ENCODE peak calls at places on chromosomes 4 and X, in four cellular contexts. V is A549, N is K562, B is HepG2. D is an unnamed sample.

GRCh38 chrX:40470830-40471429 is 109.8 kb upstream of the ATP6AP2 start:
- DNase-seq in B (no peak), V (peak), N (no peak), D (no peak)

GRCh38 chrX:40127052-40127451 is 29.3 kb upstream of the BCOR start:
- DNase-seq in V (no peak), N (no peak), B (no peak), D (no peak)

GRCh38 chrX:10173331-10173900 is 16.6 kb downstream of the CLCN4 start:
- DNase-seq in N (peak), B (no peak), V (no peak), D (peak)

GRCh38 chr4:1983846-1984405 is 24.8 kb downstream of the NELFA start:
- DNase-seq in N (no peak), V (no peak), B (no peak), D (no peak)

GRCh38 chr4:101730291-101731117 is 60.0 kb upstream of the BANK1 start:
- DNase-seq in N (peak), B (peak), V (peak), D (peak)

GRCh38 chr4:173121044-173121685 is 47.4 kb upstream of the GALNT7 start:
- DNase-seq in V (peak), B (no peak), N (peak), D (peak)

GRCh38 chr4:48913346-48913745 is 6.8 kb upstream of the OCIAD2 start:
- DNase-seq in N (no peak), V (peak), B (no peak), D (peak)

GRCh38 chr4:88646528-88647280 is 50.9 kb downstream of the NAP1L5 start:
- DNase-seq in V (no peak), B (no peak), N (no peak), D (no peak)

GRCh38 chrX:56947695-56948094 is 47.6 kb downstream of the SPIN3 start:
- DNase-seq in N (no peak), V (no peak), B (no peak), D (no peak)

GRCh38 chr4:106893903-106894302 is 142.2 kb downstream of the DKK2 start:
- DNase-seq in N (no peak), V (no peak), B (no peak), D (no peak)

GRCh38 chr4:106763044-106763443 is 273.1 kb downstream of the DKK2 start:
- DNase-seq in N (no peak), V (no peak), B (no peak), D (no peak)

GRCh38 chr4:95572304-95572991 is 23.7 kb upstream of the UNC5C start:
- DNase-seq in B (no peak), V (no peak), N (no peak), D (peak)

GRCh38 chr4:71595576-71596108 is 188.2 kb downstream of the GC start:
- DNase-seq in N (no peak), V (no peak), B (no peak), D (no peak)

GRCh38 chrX:12954981-12955380 is 19.9 kb upstream of the TMSB4X start:
- DNase-seq in N (no peak), V (no peak), B (no peak), D (no peak)

GRCh38 chr4:53928825-53929224 is 135.6 kb downstream of the CHIC2 start:
- DNase-seq in N (no peak), V (no peak), B (no peak), D (no peak)

GRCh38 chr4:48331577-48332340 is 9.6 kb upstream of the SLAIN2 start:
- DNase-seq in V (no peak), B (no peak), N (no peak), D (no peak)

GRCh38 chrX:106611682-106612402 is at the start of gene RADX:
- DNase-seq in V (peak), B (peak), N (peak), D (peak)

GRCh38 chrX:123899701-123900100 is 39.8 kb downstream of the XIAP start:
- DNase-seq in B (no peak), V (no peak), N (no peak), D (peak)

GRCh38 chr4:23374280-23374679 is 515.6 kb downstream of the PPARGC1A start:
- DNase-seq in B (no peak), N (no peak), V (peak), D (no peak)

GRCh38 chrX:41491267-41492004 is 44.3 kb downstream of the NYX start:
- DNase-seq in N (no peak), V (peak), B (no peak), D (peak)

GRCh38 chrX:65407157-65407626 is 127.4 kb downstream of the LAS1L start:
- DNase-seq in N (no peak), B (no peak), V (no peak), D (no peak)

GRCh38 chrX:19772306-19772705 is 115.1 kb downstream of the SH3KBP1 start:
- DNase-seq in B (no peak), V (no peak), N (no peak), D (peak)

GRCh38 chr4:173057906-173058305 is 110.7 kb upstream of the GALNT7 start:
- DNase-seq in B (no peak), V (no peak), N (no peak), D (peak)

GRCh38 chrX:53882331-53882730 is 161.9 kb downstream of the PHF8 start:
- DNase-seq in B (peak), N (no peak), V (peak), D (no peak)

GRCh38 chrX:34942496-34942895 is at the start of gene FAM47B:
- DNase-seq in B (no peak), N (no peak), V (no peak), D (no peak)

GRCh38 chr4:145130788-145131398 is 32.8 kb downstream of the ABCE1 start:
- DNase-seq in N (no peak), B (no peak), V (no peak), D (peak)

GRCh38 chr4:142404191-142404611 is 441.9 kb downstream of the INPP4B start:
- DNase-seq in B (no peak), V (peak), N (no peak), D (peak)

GRCh38 chr4:30744957-30745640 is 24.9 kb downstream of the PCDH7 start:
- DNase-seq in V (no peak), N (no peak), B (no peak), D (peak)
- H3K4me2 ChIP-seq in V (no peak), N (no peak), B (no peak), D (no peak)

GRCh38 chrX:153938226-153938786 is 3.5 kb upstream of the NAA10 start:
- DNase-seq in V (no peak), N (no peak), B (no peak), D (no peak)
- TF ChIP-seq MYC in V (no peak), N (no peak), B (no peak), D (no peak)

GRCh38 chrX:131704136-131704695 is 160.3 kb downstream of the OR13H1 start:
- DNase-seq in V (peak), B (no peak), N (no peak), D (no peak)
- TF ChIP-seq JUN in V (peak), B (no peak), N (no peak), D (no peak)

DNA sequence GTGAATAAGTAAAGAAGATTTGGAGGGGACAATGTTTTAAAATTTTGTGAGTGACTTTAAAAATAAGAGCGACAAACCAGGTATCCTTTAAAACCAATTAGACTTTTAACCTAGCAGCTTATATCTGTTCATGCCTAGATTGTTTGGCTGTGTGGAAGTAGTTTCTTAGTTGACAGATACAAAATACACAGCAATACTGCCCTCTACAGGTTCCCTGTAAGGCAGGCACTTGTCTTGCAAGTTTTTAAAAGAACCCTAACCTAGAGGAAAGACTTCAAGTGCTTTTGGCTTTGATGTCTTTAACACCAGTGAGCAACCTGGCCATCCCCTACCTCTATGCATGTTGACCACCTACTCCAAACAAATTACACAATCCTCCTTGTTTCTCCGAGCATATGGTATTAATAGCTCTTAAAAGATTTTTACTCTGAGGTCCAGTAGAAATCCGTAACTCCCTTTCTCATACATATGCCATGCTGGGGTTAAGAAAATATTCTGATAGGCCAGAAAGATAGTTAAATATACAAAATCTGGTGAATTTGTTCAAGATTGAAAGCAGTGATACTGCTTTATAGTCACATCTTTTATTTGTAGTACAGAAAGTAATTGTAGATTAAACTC is 273.0 kb downstream of the ARHGAP24 start:
- DNase-seq in V (peak), B (peak), N (peak), D (peak)
- H3K4me2 ChIP-seq in V (no peak), B (no peak), N (no peak), D (no peak)

GRCh38 chrX:75118296-75118695 is 37.8 kb downstream of the ABCB7 start:
- DNase-seq in B (no peak), V (no peak), N (no peak), D (no peak)
- TF ChIP-seq MYC in B (no peak), V (no peak), N (no peak), D (no peak)

GRCh38 chr4:150583287-150584197 is 1.6 kb downstream of the MAB21L2 start:
- DNase-seq in N (no peak), B (no peak), V (no peak), D (peak)
- TF ChIP-seq JUN in N (no peak), B (no peak), V (no peak), D (no peak)

GRCh38 chrX:476724-477075 is 90.0 kb upstream of the PPP2R3B start:
- DNase-seq in V (no peak), N (no peak), B (no peak), D (no peak)
- H3K4me2 ChIP-seq in V (peak), N (no peak), B (no peak), D (no peak)

GRCh38 chr4:112418092-112418491 is 97.9 kb downstream of the NEUROG2 start:
- DNase-seq in N (no peak), B (no peak), V (no peak), D (no peak)
- TF ChIP-seq MYC in N (no peak), B (no peak), V (no peak), D (no peak)

GRCh38 chrX:16278927-16279326 is 111.6 kb downstream of the MAGEB17 start:
- DNase-seq in N (no peak), V (peak), B (no peak), D (no peak)
- TF ChIP-seq JUN in N (no peak), V (no peak), B (no peak), D (no peak)

GRCh38 chr4:164304861-164305260 is 449.1 kb upstream of the SMIM31 start:
- DNase-seq in V (peak), N (no peak), B (no peak), D (no peak)
- H3K4me2 ChIP-seq in V (no peak), N (no peak), B (no peak), D (no peak)